ENCODE peak calls at places on chromosomes 3 and 15, in five cellular contexts. B is A549, Q is K562, R is H1, K is GM12878. I is an unnamed sample.

GRCh38 chr15:96262097-96262496 is 68.4 kb upstream of the NR2F2 start:
- DNase-seq in B (no peak), Q (no peak), R (no peak), K (no peak), I (peak)

GRCh38 chr15:71566226-71566625 is 244.1 kb upstream of the NR2E3 start:
- DNase-seq in B (no peak), Q (no peak), R (no peak), K (no peak), I (no peak)

GRCh38 chr3:141457624-141458236 is 29.1 kb upstream of the RASA2 start:
- DNase-seq in B (no peak), Q (no peak), R (no peak), K (no peak), I (peak)

GRCh38 chr3:64163019-64163754 is 62.1 kb downstream of the PRICKLE2 start:
- DNase-seq in B (no peak), Q (no peak), R (no peak), K (no peak), I (no peak)

GRCh38 chr3:36943601-36944000 is 1.3 kb downstream of the TRANK1 start:
- DNase-seq in B (no peak), Q (no peak), R (no peak), K (no peak), I (no peak)

GRCh38 chr15:76566276-76566675 is 229.7 kb downstream of the ISL2 start:
- DNase-seq in B (no peak), Q (no peak), R (no peak), K (no peak), I (no peak)

GRCh38 chr15:77455696-77456293 is 35.1 kb downstream of the HMG20A start:
- DNase-seq in B (no peak), Q (no peak), R (no peak), K (no peak), I (no peak)

GRCh38 chr3:120688121-120688520 is 6.1 kb upstream of the HGD start:
- DNase-seq in B (no peak), Q (no peak), R (no peak), K (peak), I (no peak)

GRCh38 chr15:90557651-90558084 is 27.9 kb downstream of the CRTC3 start:
- DNase-seq in B (no peak), Q (peak), R (no peak), K (no peak), I (no peak)

GRCh38 chr3:63349583-63350177 is 71.6 kb downstream of the SYNPR start:
- DNase-seq in B (peak), Q (peak), R (no peak), K (no peak), I (peak)

GRCh38 chr3:87351913-87352312 is 75.5 kb upstream of the POU1F1 start:
- DNase-seq in B (no peak), Q (no peak), R (no peak), K (no peak), I (no peak)

GRCh38 chr3:123287051-123287961 is 85.6 kb downstream of the SEC22A start:
- DNase-seq in B (no peak), Q (no peak), R (no peak), K (no peak), I (no peak)

GRCh38 chr3:125061646-125062045 is 5.8 kb upstream of the HEG1 start:
- DNase-seq in B (no peak), Q (no peak), R (no peak), K (no peak), I (no peak)

GRCh38 chr3:195270350-195271115 is 426 bp downstream of the XXYLT1 start:
- DNase-seq in B (peak), Q (peak), R (no peak), K (no peak), I (peak)

GRCh38 chr15:60673918-60674558 is 195.1 kb upstream of the ICE2 start:
- DNase-seq in B (peak), Q (no peak), R (no peak), K (no peak), I (peak)

GRCh38 chr15:42215854-42216829 is 8.0 kb upstream of the VPS39 start:
- DNase-seq in B (no peak), Q (no peak), R (no peak), K (no peak), I (no peak)

GRCh38 chr3:177744873-177745646 is 547.8 kb upstream of the TBL1XR1 start:
- DNase-seq in B (no peak), Q (no peak), R (no peak), K (no peak), I (no peak)

GRCh38 chr15:48644827-48645557 is 517 bp downstream of the FBN1 start:
- DNase-seq in B (peak), Q (no peak), R (no peak), K (no peak), I (no peak)

GRCh38 chr15:85354432-85354831 is 26.0 kb upstream of the AKAP13 start:
- DNase-seq in B (no peak), Q (no peak), R (no peak), K (no peak), I (no peak)

GRCh38 chr15:74399511-74400312 is 32.3 kb upstream of the CYP11A1 start:
- DNase-seq in B (no peak), Q (no peak), R (no peak), K (no peak), I (no peak)

GRCh38 chr3:40979962-40980361 is 219.3 kb upstream of the CTNNB1 start:
- DNase-seq in B (no peak), Q (no peak), R (no peak), K (no peak), I (no peak)

GRCh38 chr3:174120997-174121396 is 723.5 kb downstream of the NLGN1 start:
- DNase-seq in B (no peak), Q (no peak), R (no peak), K (no peak), I (no peak)

GRCh38 chr3:42061711-42062408 is 29.3 kb upstream of the TRAK1 start:
- DNase-seq in B (peak), Q (no peak), R (no peak), K (no peak), I (no peak)

GRCh38 chr15:67826717-67827560 is 1.6 kb downstream of the SKOR1 start:
- DNase-seq in B (no peak), Q (no peak), R (no peak), K (no peak), I (no peak)

GRCh38 chr3:96657710-96658109 is 156.7 kb upstream of the EPHA6 start:
- DNase-seq in B (no peak), Q (no peak), R (peak), K (no peak), I (no peak)

GRCh38 chr3:127208483-127209100 is 15.7 kb downstream of the PRR23E start:
- DNase-seq in B (no peak), Q (no peak), R (no peak), K (no peak), I (no peak)
- TF ChIP-seq KDM1A in B (no peak), Q (no peak), R (no peak), K (no peak), I (no peak)

GRCh38 chr15:53665930-53666329 is 93.5 kb downstream of the WDR72 start:
- DNase-seq in B (no peak), Q (no peak), R (no peak), K (no peak), I (peak)
- TF ChIP-seq KDM1A in B (no peak), Q (no peak), R (no peak), K (no peak), I (no peak)

DNA sequence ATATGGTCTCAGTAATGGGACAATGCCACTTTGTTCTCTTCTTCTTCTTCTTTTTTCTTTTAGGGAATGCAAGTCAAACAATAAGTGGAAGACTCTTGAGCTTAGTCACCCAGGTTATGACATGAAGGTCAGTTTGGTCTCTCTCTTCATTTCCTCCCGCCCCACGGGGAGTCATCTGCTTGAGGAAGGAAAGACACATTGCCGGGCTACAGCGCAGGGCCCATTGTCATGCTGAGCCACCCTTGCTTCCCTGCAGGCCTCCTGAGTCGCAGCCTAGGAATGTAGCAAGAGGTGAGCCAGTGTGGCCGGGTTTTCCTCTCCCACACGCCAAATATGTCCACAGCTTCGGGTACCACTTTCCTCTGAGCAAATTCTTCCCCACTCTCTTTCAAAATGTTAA is 47.6 kb downstream of the RAP2B start:
- DNase-seq in B (peak), Q (peak), R (peak), K (no peak), I (no peak)
- TF ChIP-seq KDM1A in B (no peak), Q (no peak), R (no peak), K (no peak), I (no peak)

GRCh38 chr15:22881739-22882440 is 43.4 kb downstream of the NIPA2 start:
- DNase-seq in B (no peak), Q (no peak), R (no peak), K (no peak), I (no peak)
- TF ChIP-seq KDM1A in B (no peak), Q (no peak), R (no peak), K (no peak), I (no peak)

GRCh38 chr3:172103724-172104123 is 64.3 kb downstream of the FNDC3B start:
- DNase-seq in B (no peak), Q (no peak), R (no peak), K (no peak), I (no peak)
- TF ChIP-seq KDM1A in B (no peak), Q (no peak), R (no peak), K (no peak), I (no peak)

DNA sequence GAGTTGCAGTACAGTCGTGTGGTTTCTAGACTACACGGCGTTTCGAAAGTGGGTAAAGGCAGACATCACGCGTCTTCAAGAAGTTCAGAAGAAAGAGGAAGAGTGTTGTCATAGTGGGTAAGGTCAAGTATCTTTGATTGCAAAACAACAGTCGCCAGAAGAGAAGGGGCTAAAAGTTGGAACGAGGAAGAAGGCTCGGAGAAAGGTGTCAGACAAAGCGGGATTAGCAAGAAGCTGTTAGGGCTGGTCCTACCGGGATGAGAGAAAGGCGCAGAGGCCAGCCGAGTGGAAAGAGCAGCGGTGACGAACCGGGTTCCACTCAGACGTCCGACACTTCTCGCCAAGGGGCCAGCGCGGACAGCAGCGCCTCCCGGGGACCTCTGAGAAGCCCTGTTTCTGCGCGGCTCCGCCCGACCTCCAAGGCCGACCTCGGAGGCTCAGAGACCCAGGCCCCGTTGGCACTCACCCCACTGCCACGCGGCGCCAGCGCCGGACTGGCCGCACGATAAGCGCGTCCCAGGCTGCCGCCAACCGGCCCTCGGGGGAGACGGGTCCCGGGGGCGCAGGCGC is 480 bp downstream of the ADPGK start:
- DNase-seq in B (no peak), Q (no peak), R (no peak), K (peak), I (no peak)
- TF ChIP-seq KDM1A in B (no peak), Q (no peak), R (no peak), K (no peak), I (no peak)

GRCh38 chr3:152389316-152389934 is 120.7 kb downstream of the MBNL1 start:
- DNase-seq in B (no peak), Q (no peak), R (no peak), K (no peak), I (no peak)

GRCh38 chr3:152395764-152396163 is 127.0 kb downstream of the MBNL1 start:
- DNase-seq in B (no peak), Q (no peak), R (no peak), K (no peak), I (no peak)

GRCh38 chr3:152390647-152391046 is 121.9 kb downstream of the MBNL1 start:
- DNase-seq in B (no peak), Q (no peak), R (no peak), K (no peak), I (no peak)

GRCh38 chr3:152391671-152392070 is 122.9 kb downstream of the MBNL1 start:
- DNase-seq in B (no peak), Q (no peak), R (no peak), K (no peak), I (no peak)

GRCh38 chr3:152392474-152392873 is 123.7 kb downstream of the MBNL1 start:
- DNase-seq in B (no peak), Q (no peak), R (no peak), K (no peak), I (no peak)
- TF ChIP-seq KDM1A in B (no peak), Q (no peak), R (no peak), K (no peak), I (no peak)

DNA sequence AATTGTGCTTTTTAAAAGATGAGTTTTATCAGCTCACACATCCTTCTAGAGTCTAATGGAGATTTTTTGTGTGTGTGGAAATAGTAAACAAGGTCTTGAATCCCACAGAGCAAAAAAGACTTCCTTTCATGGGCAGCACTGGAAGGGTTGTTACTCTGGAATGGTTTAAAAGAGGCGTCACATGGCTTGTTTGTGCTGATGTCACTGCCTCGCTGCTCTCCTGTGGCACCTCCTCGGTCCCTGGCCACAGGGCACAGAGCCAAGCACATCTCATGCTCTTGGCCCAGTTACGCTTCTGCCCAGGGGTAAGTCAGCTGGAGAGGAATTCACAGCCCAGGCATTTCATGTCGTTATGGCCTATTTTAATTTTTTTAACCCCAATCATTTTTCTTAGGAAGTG is 53.2 kb downstream of the PGPEP1L start:
- DNase-seq in B (no peak), Q (no peak), R (no peak), K (peak), I (no peak)
- TF ChIP-seq KDM1A in B (no peak), Q (no peak), R (no peak), K (no peak), I (no peak)

DNA sequence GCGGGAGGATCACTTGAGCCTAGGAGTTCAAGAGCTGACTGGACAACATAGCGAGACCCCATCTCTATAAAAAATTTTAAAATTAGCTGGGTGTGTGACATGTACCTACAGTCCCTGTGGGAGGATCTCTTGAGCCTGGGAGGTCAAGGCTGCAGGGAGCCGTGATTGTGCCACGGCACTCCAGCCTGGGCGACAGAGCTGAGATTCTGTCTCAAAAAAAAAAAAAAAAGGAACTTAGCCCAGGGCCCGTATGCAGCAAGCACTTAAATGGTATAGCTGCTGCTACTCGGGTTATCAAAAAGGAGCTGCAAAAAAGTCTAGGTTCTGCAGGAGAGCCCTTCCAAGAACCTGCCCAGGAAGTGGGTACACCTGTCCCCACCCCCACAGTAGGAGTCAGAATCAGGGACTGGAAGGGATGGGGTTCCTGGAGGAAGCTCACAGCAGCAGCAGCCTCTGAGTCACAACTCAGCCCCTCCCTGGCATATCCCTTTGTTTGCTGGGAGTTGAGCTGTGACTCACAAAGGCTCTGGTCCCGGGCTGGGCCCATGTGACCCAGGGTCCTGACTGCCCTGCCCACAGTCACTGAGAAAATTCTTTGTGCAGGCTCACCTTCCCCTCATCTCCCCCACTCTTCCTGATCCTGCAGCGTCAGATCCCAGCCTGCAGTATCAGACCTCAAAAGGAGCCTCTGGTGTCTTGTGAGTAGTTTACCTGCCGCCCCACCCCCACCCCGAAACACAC is at the start of gene SPATA12:
- DNase-seq in B (peak), Q (peak), R (peak), K (no peak), I (peak)
- TF ChIP-seq KDM1A in B (no peak), Q (no peak), R (peak), K (no peak), I (peak)